ENCODE peak calls at places on chromosomes 2 and 18, in seven cellular contexts. One of them, this sample, is unnamed.

GRCh38 chr18:2905802-2906521 is 59.2 kb downstream of the EMILIN2 start:
- DNase-seq in iris pigment epithelial cell: no peak
- DNase-seq in fibroblast of mammary gland: peak
- DNase-seq in brain microvascular endothelial cell: no peak
- DNase-seq in breast epithelium: no peak
- DNase-seq in GOT3: no peak
- DNase-seq in T-helper 2 cell: peak
- DNase-seq in this sample: peak

GRCh38 chr18:63848159-63848558 is 39.3 kb upstream of the SERPINB2 start:
- DNase-seq in GOT3: no peak
- DNase-seq in iris pigment epithelial cell: peak
- DNase-seq in brain microvascular endothelial cell: peak
- DNase-seq in T-helper 2 cell: no peak
- DNase-seq in breast epithelium: no peak
- DNase-seq in fibroblast of mammary gland: peak
- DNase-seq in this sample: no peak

GRCh38 chr2:223076573-223076972 is 24.6 kb downstream of the KCNE4 start:
- DNase-seq in iris pigment epithelial cell: peak
- DNase-seq in breast epithelium: no peak
- DNase-seq in GOT3: no peak
- DNase-seq in brain microvascular endothelial cell: peak
- DNase-seq in T-helper 2 cell: no peak
- DNase-seq in fibroblast of mammary gland: peak
- DNase-seq in this sample: no peak

GRCh38 chr2:203928849-203929248 is 7.7 kb upstream of the ICOS start:
- DNase-seq in T-helper 2 cell: no peak
- DNase-seq in GOT3: no peak
- DNase-seq in breast epithelium: no peak
- DNase-seq in brain microvascular endothelial cell: no peak
- DNase-seq in fibroblast of mammary gland: peak
- DNase-seq in iris pigment epithelial cell: peak
- DNase-seq in this sample: no peak

GRCh38 chr2:15584316-15584715 is 7.4 kb upstream of the DDX1 start:
- DNase-seq in T-helper 2 cell: no peak
- DNase-seq in breast epithelium: no peak
- DNase-seq in iris pigment epithelial cell: no peak
- DNase-seq in GOT3: no peak
- DNase-seq in brain microvascular endothelial cell: no peak
- DNase-seq in fibroblast of mammary gland: no peak
- DNase-seq in this sample: no peak

GRCh38 chr2:221415789-221416188 is 156.3 kb downstream of the EPHA4 start:
- DNase-seq in GOT3: no peak
- DNase-seq in T-helper 2 cell: no peak
- DNase-seq in brain microvascular endothelial cell: no peak
- DNase-seq in iris pigment epithelial cell: no peak
- DNase-seq in fibroblast of mammary gland: no peak
- DNase-seq in breast epithelium: no peak
- DNase-seq in this sample: no peak

GRCh38 chr2:130729311-130730299 is 735 bp downstream of the GPR148 start:
- DNase-seq in fibroblast of mammary gland: no peak
- DNase-seq in iris pigment epithelial cell: no peak
- DNase-seq in T-helper 2 cell: no peak
- DNase-seq in GOT3: no peak
- DNase-seq in breast epithelium: no peak
- DNase-seq in brain microvascular endothelial cell: no peak
- DNase-seq in this sample: no peak

GRCh38 chr2:44290271-44290670 is 15.0 kb downstream of the SLC3A1 start:
- DNase-seq in brain microvascular endothelial cell: peak
- DNase-seq in GOT3: no peak
- DNase-seq in breast epithelium: no peak
- DNase-seq in fibroblast of mammary gland: peak
- DNase-seq in iris pigment epithelial cell: peak
- DNase-seq in T-helper 2 cell: no peak
- DNase-seq in this sample: no peak

GRCh38 chr2:123993728-123994323 is 31.3 kb upstream of the CNTNAP5 start:
- DNase-seq in breast epithelium: no peak
- DNase-seq in fibroblast of mammary gland: peak
- DNase-seq in brain microvascular endothelial cell: peak
- DNase-seq in T-helper 2 cell: no peak
- DNase-seq in GOT3: no peak
- DNase-seq in iris pigment epithelial cell: peak
- DNase-seq in this sample: no peak

GRCh38 chr2:36379710-36380448 is 24.3 kb downstream of the CRIM1 start:
- DNase-seq in iris pigment epithelial cell: peak
- DNase-seq in brain microvascular endothelial cell: no peak
- DNase-seq in breast epithelium: no peak
- DNase-seq in fibroblast of mammary gland: peak
- DNase-seq in GOT3: no peak
- DNase-seq in T-helper 2 cell: no peak
- DNase-seq in this sample: no peak

GRCh38 chr2:72990695-72991438 is 73.5 kb downstream of the EMX1 start:
- DNase-seq in breast epithelium: no peak
- DNase-seq in fibroblast of mammary gland: no peak
- DNase-seq in iris pigment epithelial cell: no peak
- DNase-seq in T-helper 2 cell: no peak
- DNase-seq in brain microvascular endothelial cell: no peak
- DNase-seq in GOT3: no peak
- DNase-seq in this sample: no peak

GRCh38 chr2:32425719-32426141 is 68.9 kb downstream of the BIRC6 start:
- DNase-seq in GOT3: no peak
- DNase-seq in breast epithelium: no peak
- DNase-seq in iris pigment epithelial cell: peak
- DNase-seq in T-helper 2 cell: no peak
- DNase-seq in fibroblast of mammary gland: peak
- DNase-seq in brain microvascular endothelial cell: peak
- DNase-seq in this sample: no peak

GRCh38 chr18:78773819-78774218 is 205.8 kb upstream of the SALL3 start:
- DNase-seq in brain microvascular endothelial cell: no peak
- DNase-seq in GOT3: no peak
- DNase-seq in iris pigment epithelial cell: no peak
- DNase-seq in fibroblast of mammary gland: no peak
- DNase-seq in T-helper 2 cell: no peak
- DNase-seq in breast epithelium: no peak
- DNase-seq in this sample: no peak

GRCh38 chr18:57915848-57916596 is 112.9 kb upstream of the ATP8B1 start:
- DNase-seq in T-helper 2 cell: no peak
- DNase-seq in breast epithelium: peak
- DNase-seq in iris pigment epithelial cell: no peak
- DNase-seq in GOT3: no peak
- DNase-seq in fibroblast of mammary gland: no peak
- DNase-seq in brain microvascular endothelial cell: no peak
- DNase-seq in this sample: no peak